ENCODE peak calls at places on chromosomes 2 and 18, in eight cellular contexts. J is activated CD4-positive, alpha-beta T cell treated with anti-CD3 and anti-CD28 coated beads, Interleukin-2, amount 50 U/mL, for 4 hours; Q is posterior cingulate gyrus; C is immature natural killer cell; A is Calu3; F is K562; R is T-helper 2 cell; L is hypothalamus. H is an unnamed sample.

GRCh38 chr2:157327621-157328102 is 2.0 kb upstream of the ERMN start:
- DNase-seq in J (peak), Q (peak), C (peak), A (peak), F (peak), R (peak), L (peak), H (peak)

GRCh38 chr2:17543848-17544645 is 3.6 kb downstream of the VSNL1 start:
- DNase-seq in J (no peak), Q (no peak), C (no peak), A (no peak), F (no peak), R (no peak), L (no peak), H (no peak)

GRCh38 chr18:376307-376706 is 108.5 kb upstream of the THOC1 start:
- DNase-seq in J (no peak), Q (no peak), C (no peak), A (no peak), F (no peak), R (no peak), L (no peak), H (no peak)

GRCh38 chr2:86066915-86067314 is 38.8 kb downstream of the POLR1A start:
- DNase-seq in J (no peak), Q (no peak), C (no peak), A (no peak), F (no peak), R (no peak), L (no peak), H (no peak)

GRCh38 chr2:215862211-215862610 is 151.1 kb downstream of the MREG start:
- DNase-seq in J (no peak), Q (no peak), C (no peak), A (no peak), F (no peak), R (no peak), L (no peak), H (no peak)

GRCh38 chr2:163213699-163214098 is 375.1 kb upstream of the KCNH7 start:
- DNase-seq in J (no peak), Q (no peak), C (no peak), A (peak), F (no peak), R (no peak), L (no peak), H (no peak)

GRCh38 chr2:215749092-215749957 is 264.0 kb downstream of the MREG start:
- DNase-seq in J (no peak), Q (no peak), C (no peak), A (no peak), F (no peak), R (no peak), L (no peak), H (no peak)

GRCh38 chr2:177239934-177240600 is 24.5 kb downstream of the NFE2L2 start:
- DNase-seq in J (no peak), Q (peak), C (peak), A (peak), F (no peak), R (no peak), L (no peak), H (peak)

GRCh38 chr2:150710916-150711315 is 223.4 kb upstream of the RND3 start:
- DNase-seq in J (no peak), Q (no peak), C (no peak), A (no peak), F (no peak), R (no peak), L (no peak), H (no peak)

GRCh38 chr2:202831241-202831997 is 40.1 kb downstream of the ICA1L start:
- DNase-seq in J (peak), Q (no peak), C (peak), A (peak), F (peak), R (peak), L (no peak), H (no peak)

GRCh38 chr18:11327656-11328055 is 178.3 kb upstream of the PIEZO2 start:
- DNase-seq in J (no peak), Q (no peak), C (no peak), A (no peak), F (no peak), R (no peak), L (no peak), H (no peak)

GRCh38 chr18:23487738-23488625 is 15.3 kb upstream of the RMC1 start:
- DNase-seq in J (peak), Q (no peak), C (peak), A (peak), F (peak), R (no peak), L (no peak), H (no peak)

GRCh38 chr2:172995323-172996244 is 80.1 kb upstream of the MAP3K20 start:
- DNase-seq in J (no peak), Q (no peak), C (no peak), A (peak), F (no peak), R (no peak), L (no peak), H (no peak)

GRCh38 chr2:237904806-237905599 is 45.6 kb downstream of the RAMP1 start:
- DNase-seq in J (no peak), Q (peak), C (peak), A (no peak), F (peak), R (no peak), L (no peak), H (peak)

GRCh38 chr2:112472547-112473263 is 9.3 kb upstream of the TTL start:
- DNase-seq in J (no peak), Q (no peak), C (no peak), A (no peak), F (no peak), R (no peak), L (no peak), H (no peak)

GRCh38 chr2:170984079-170984478 is 55.0 kb downstream of the GORASP2 start:
- DNase-seq in J (no peak), Q (no peak), C (no peak), A (no peak), F (no peak), R (no peak), L (no peak), H (no peak)

GRCh38 chr18:59988098-59988706 is 88.4 kb downstream of the PMAIP1 start:
- DNase-seq in J (peak), Q (peak), C (peak), A (peak), F (peak), R (peak), L (no peak), H (no peak)

GRCh38 chr2:27217173-27218121 is at the start of gene CAD:
- DNase-seq in J (peak), Q (peak), C (peak), A (peak), F (peak), R (peak), L (peak), H (peak)

GRCh38 chr18:35334821-35335220 is 9.4 kb downstream of the ZNF24 start:
- DNase-seq in J (no peak), Q (no peak), C (no peak), A (no peak), F (no peak), R (no peak), L (no peak), H (no peak)

GRCh38 chr2:48397846-48398245 is 132.1 kb upstream of the STON1 start:
- DNase-seq in J (no peak), Q (no peak), C (no peak), A (no peak), F (peak), R (no peak), L (no peak), H (no peak)

GRCh38 chr2:84537251-84537650 is 21.0 kb downstream of the DNAH6 start:
- DNase-seq in J (no peak), Q (no peak), C (no peak), A (no peak), F (no peak), R (no peak), L (no peak), H (no peak)

GRCh38 chr2:180411631-180412030 is 404.5 kb upstream of the CWC22 start:
- DNase-seq in J (no peak), Q (no peak), C (no peak), A (peak), F (no peak), R (no peak), L (no peak), H (no peak)

GRCh38 chr2:102258386-102259074 is 52.8 kb upstream of the IL1RL1 start:
- DNase-seq in J (no peak), Q (no peak), C (peak), A (peak), F (no peak), R (no peak), L (no peak), H (no peak)